ENCODE peak calls at places on chromosomes 4 and X, in eight cellular contexts. N, O, Y, W, J, X, P and M are unnamed samples.

GRCh38 chrX:30010471-30010870 is 204.9 kb upstream of the MAGEB2 start:
- DNase-seq in N (no peak), O (no peak), Y (no peak), W (no peak), J (no peak), X (no peak), P (no peak), M (no peak)

GRCh38 chr4:106585920-106586349 is 217.4 kb upstream of the GIMD1 start:
- DNase-seq in N (no peak), O (no peak), Y (no peak), W (peak; percentile 37), J (no peak), X (no peak), P (no peak), M (no peak)

GRCh38 chrX:17038681-17039161 is 92.3 kb downstream of the REPS2 start:
- DNase-seq in N (no peak), O (no peak), Y (no peak), W (peak; percentile 30), J (no peak), X (peak; percentile 19), P (no peak), M (no peak)

GRCh38 chr4:101328063-101328602 is 19.2 kb downstream of the PPP3CA start:
- DNase-seq in N (no peak), O (no peak), Y (peak; percentile 77), W (no peak), J (no peak), X (no peak), P (no peak), M (peak; percentile 64)

GRCh38 chrX:338836-339400 is 20.3 kb upstream of the GTPBP6 start:
- DNase-seq in N (no peak), O (no peak), Y (no peak), W (peak; percentile 10), J (no peak), X (no peak), P (peak; percentile 78), M (no peak)

GRCh38 chr4:1325681-1326635 is 21.1 kb upstream of the UVSSA start:
- DNase-seq in N (peak; percentile 3), O (no peak), Y (no peak), W (no peak), J (no peak), X (no peak), P (peak; percentile 71), M (no peak)

GRCh38 chr4:123477804-123478209 is 81.2 kb downstream of the SPRY1 start:
- DNase-seq in N (peak; percentile 28), O (no peak), Y (peak; percentile 48), W (peak; percentile 41), J (no peak), X (peak; percentile 10), P (no peak), M (no peak)

GRCh38 chrX:46573331-46573895 is at the start of gene CHST7:
- DNase-seq in N (peak; percentile 68), O (no peak), Y (peak; percentile 52), W (peak; percentile 81), J (peak; percentile 88), X (peak; percentile 69), P (peak; percentile 91), M (no peak)

GRCh38 chr4:123064390-123064789 is 142.0 kb upstream of the NUDT6 start:
- DNase-seq in N (no peak), O (no peak), Y (no peak), W (peak; percentile 58), J (no peak), X (no peak), P (no peak), M (no peak)

GRCh38 chr4:13674971-13675370 is 47.4 kb upstream of the BOD1L1 start:
- DNase-seq in N (no peak), O (no peak), Y (no peak), W (no peak), J (no peak), X (no peak), P (no peak), M (no peak)

GRCh38 chr4:188106454-188106853 is 2.9 kb downstream of the TRIML2 start:
- DNase-seq in N (no peak), O (no peak), Y (no peak), W (no peak), J (no peak), X (no peak), P (peak; percentile 77), M (no peak)

GRCh38 chr4:186029731-186030421 is 39.1 kb upstream of the TLR3 start:
- DNase-seq in N (peak; percentile 82), O (no peak), Y (no peak), W (peak; percentile 30), J (peak; percentile 90), X (peak; percentile 38), P (peak; percentile 18), M (no peak)

GRCh38 chr4:125323547-125324100 is 8.9 kb downstream of the FAT4 start:
- DNase-seq in N (no peak), O (no peak), Y (no peak), W (peak; percentile 80), J (peak; percentile 18), X (no peak), P (no peak), M (no peak)

DNA sequence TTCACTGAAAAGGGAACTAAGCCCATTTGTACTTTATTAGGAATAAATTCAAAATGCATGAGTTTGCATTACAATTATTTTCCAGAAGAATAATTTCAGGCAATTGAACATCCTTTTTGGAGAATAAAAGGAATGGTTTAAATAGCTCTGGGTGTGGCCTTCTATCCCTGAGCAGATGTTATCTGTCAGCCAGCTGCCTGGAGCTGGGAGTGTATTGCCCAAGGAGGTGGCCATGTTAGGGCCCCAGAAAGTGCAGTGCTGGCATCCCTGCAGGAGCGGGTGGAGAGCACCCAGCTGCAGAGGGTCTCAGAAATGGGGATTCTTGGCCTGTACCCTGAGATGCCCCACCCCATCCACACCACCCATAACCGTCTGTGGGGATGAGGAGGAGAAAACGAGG is 21.6 kb upstream of the VEGFD start:
- DNase-seq in N (no peak), O (no peak), Y (no peak), W (peak; percentile 12), J (no peak), X (no peak), P (no peak), M (no peak)
- H3K27me3 ChIP-seq in N (no peaks in the 10 kb centered on the region), O (no peaks in the 10 kb centered on the region), Y (no peaks in the 10 kb centered on the region), W (no peaks in the 10 kb centered on the region), J (no peaks in the 10 kb centered on the region), X (no peaks in the 10 kb centered on the region), P (no peaks in the 10 kb centered on the region), M (no peaks in the 10 kb centered on the region)

DNA sequence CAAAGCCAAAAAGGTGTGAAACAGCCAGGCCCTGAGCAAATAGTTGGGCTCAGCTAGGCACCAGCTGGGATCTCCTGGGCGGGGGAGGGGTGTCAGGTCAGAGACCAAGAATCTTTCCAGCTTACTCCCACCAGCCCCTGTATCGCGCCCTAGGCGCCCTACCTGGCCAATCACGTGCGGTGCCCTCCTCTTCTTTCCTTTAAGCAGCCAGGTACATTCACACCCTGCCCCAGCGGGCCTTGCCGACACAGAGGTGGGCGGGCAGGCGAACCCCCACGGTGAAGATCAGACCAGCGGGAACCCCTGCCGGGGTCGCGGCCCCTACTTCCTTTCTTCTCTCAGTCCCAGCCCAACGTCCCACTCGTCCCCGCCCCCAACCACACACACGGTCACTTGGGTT is 9.1 kb downstream of the ARHGAP36 start:
- DNase-seq in N (no peak), O (no peak), Y (no peak), W (no peak), J (no peak), X (no peak), P (peak; percentile 45), M (no peak)
- H3K27me3 ChIP-seq in N (no peaks in the 10 kb centered on the region), O (peaks cover 2% of the 10 kb centered on the region), Y (no peaks in the 10 kb centered on the region), W (no peaks in the 10 kb centered on the region), J (peaks cover 64% of the 10 kb centered on the region), X (peaks cover 30% of the 10 kb centered on the region), P (no peaks in the 10 kb centered on the region), M (peaks cover 2% of the 10 kb centered on the region)

DNA sequence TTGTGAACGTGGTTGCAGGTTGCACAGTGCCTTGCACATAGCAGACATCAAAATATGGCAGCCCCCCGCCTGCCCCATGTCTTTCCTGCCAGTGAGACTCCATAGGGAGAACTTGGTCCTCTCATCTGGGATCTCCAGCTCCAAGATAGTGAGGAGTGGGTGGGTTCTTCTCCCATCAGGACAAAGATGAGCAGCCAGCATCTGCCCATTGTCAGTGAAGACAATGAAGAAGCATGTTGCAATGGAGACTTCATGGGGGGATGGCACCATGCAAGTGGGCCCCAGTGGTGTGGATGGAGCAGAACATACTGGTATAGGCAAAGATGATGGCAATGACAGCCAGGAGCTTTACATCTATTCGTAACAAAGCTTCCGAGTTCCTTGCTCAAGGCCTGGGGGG is 80.2 kb downstream of the STARD8 start:
- DNase-seq in N (no peak), O (no peak), Y (no peak), W (no peak), J (no peak), X (no peak), P (no peak), M (no peak)
- H3K27me3 ChIP-seq in N (no peaks in the 10 kb centered on the region), O (no peaks in the 10 kb centered on the region), Y (no peaks in the 10 kb centered on the region), W (no peaks in the 10 kb centered on the region), J (no peaks in the 10 kb centered on the region), X (no peaks in the 10 kb centered on the region), P (no peaks in the 10 kb centered on the region), M (no peaks in the 10 kb centered on the region)

GRCh38 chr4:169236901-169237626 is 33.7 kb downstream of the SH3RF1 start:
- DNase-seq in N (no peak), O (no peak), Y (no peak), W (no peak), J (no peak), X (no peak), P (no peak), M (no peak)

GRCh38 chr4:169229571-169230028 is 41.2 kb downstream of the SH3RF1 start:
- DNase-seq in N (no peak), O (no peak), Y (no peak), W (peak; percentile 95), J (no peak), X (no peak), P (no peak), M (no peak)

GRCh38 chr4:169238445-169238844 is 32.3 kb downstream of the SH3RF1 start:
- DNase-seq in N (no peak), O (no peak), Y (no peak), W (peak; percentile 68), J (no peak), X (no peak), P (no peak), M (no peak)

GRCh38 chr4:169231647-169232262 is 39.0 kb downstream of the SH3RF1 start:
- DNase-seq in N (no peak), O (no peak), Y (no peak), W (no peak), J (no peak), X (no peak), P (no peak), M (no peak)

DNA sequence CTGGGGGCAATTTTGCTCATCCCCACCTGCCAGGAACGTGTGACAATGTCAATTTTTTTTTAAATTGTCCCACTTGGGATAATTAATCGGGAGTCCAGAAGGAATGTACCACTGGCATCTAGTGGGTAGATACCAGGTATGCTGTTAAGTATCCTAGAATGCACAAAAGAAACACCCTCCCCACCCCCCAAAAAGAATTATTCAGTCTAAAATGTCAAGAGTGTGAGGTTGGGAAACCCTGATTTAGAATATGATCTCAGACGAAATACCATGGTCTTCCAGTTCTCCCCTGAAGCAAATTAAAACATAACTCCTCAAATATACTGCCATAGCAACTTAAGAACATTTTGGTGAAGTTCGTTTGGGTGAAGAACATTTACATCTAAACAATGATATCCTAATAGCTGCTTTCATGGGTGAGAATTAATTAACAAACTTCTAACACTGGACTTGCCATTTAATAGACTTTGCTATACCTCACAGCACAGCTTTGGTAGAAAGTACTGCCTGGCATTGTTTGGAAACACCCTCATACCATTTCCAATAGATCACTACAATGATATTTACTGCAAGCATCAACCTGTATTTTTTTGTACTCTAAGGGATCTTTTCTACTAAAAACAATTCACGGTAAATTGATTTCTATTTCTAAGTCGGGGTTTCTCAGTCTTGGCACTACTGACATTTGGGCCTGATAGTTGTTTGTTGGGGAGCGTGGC is 36.5 kb downstream of the SH3RF1 start:
- DNase-seq in N (no peak), O (no peak), Y (no peak), W (no peak), J (no peak), X (no peak), P (no peak), M (no peak)
- H3K27me3 ChIP-seq in N (no peaks in the 10 kb centered on the region), O (no peaks in the 10 kb centered on the region), Y (no peaks in the 10 kb centered on the region), W (no peaks in the 10 kb centered on the region), J (no peaks in the 10 kb centered on the region), X (no peaks in the 10 kb centered on the region), P (no peaks in the 10 kb centered on the region), M (no peaks in the 10 kb centered on the region)